ENCODE peak calls at places on chromosomes 13 and 19, in ten cellular contexts. R is hepatic stellate cell; B is activated CD4-positive, alpha-beta T cell treated with anti-CD3 and anti-CD28 coated beads, Interleukin-2, amount 10 ng/mL, durations not matched to agents 7 days and 5 days; E is glomerular endothelial cell; I is activated naive CD4-positive, alpha-beta T cell treated with anti-CD3 and anti-CD28 coated beads for 36 hours; O is activated T-helper 9 cell treated with anti-CD3 and anti-CD28 coated beads, Interleukin-2, amount 50 U/mL, for 16 hours; U is CD8-positive, alpha-beta memory T cell; T is naive thymus-derived CD8-positive, alpha-beta T cell; Z is neural crest cell; K is stimulated activated CD4-positive, alpha-beta T cell treated with anti-CD3 and anti-CD28 coated beads, Interleukin-15, amount 100 ng/mL, for 1 hour. J is an unnamed sample.

GRCh38 chr19:35362261-35363000 is 4.2 kb downstream of the FFAR3 start:
- DNase-seq in E (no peak), O (no peak), K (no peak), T (no peak), B (no peak), Z (no peak), R (no peak), I (no peak), U (no peak), J (no peak)

GRCh38 chr13:104477256-104477655 is 1411.0 kb upstream of the SLC10A2 start:
- DNase-seq in O (no peak), K (no peak), E (no peak), T (no peak), R (no peak), Z (no peak), U (no peak), I (no peak), B (no peak), J (no peak)

GRCh38 chr19:48443262-48443661 is 2.5 kb upstream of the GRWD1 start:
- DNase-seq in K (no peak), R (no peak), T (peak), U (no peak), Z (no peak), B (no peak), O (no peak), E (no peak), I (no peak), J (no peak)

GRCh38 chr19:49677901-49678674 is 1.0 kb downstream of the PRMT1 start:
- DNase-seq in T (peak), O (peak), Z (peak), U (peak), R (peak), I (peak), K (peak), B (peak), E (no peak), J (peak)

GRCh38 chr13:66219493-66219892 is 1010.6 kb downstream of the PCDH9 start:
- DNase-seq in K (no peak), T (no peak), O (no peak), R (no peak), E (no peak), I (no peak), Z (no peak), B (no peak), U (no peak), J (no peak)

GRCh38 chr19:55484571-55485438 is at the start of gene NAT14:
- DNase-seq in T (peak), R (peak), I (peak), O (peak), Z (peak), U (peak), K (peak), E (no peak), B (peak), J (peak)

GRCh38 chr19:56125806-56126590 is 4.9 kb upstream of the ZNF787 start:
- DNase-seq in I (no peak), U (no peak), O (no peak), R (no peak), B (no peak), E (no peak), Z (no peak), K (no peak), T (no peak), J (no peak)

GRCh38 chr13:43261018-43261417 is 237.6 kb downstream of the DNAJC15 start:
- DNase-seq in B (no peak), O (no peak), I (no peak), E (no peak), K (no peak), R (peak), T (no peak), Z (no peak), U (no peak), J (peak)

GRCh38 chr19:485583-486236 is 10.6 kb upstream of the MADCAM1 start:
- DNase-seq in R (no peak), T (no peak), E (no peak), Z (peak), B (no peak), O (no peak), I (no peak), K (no peak), U (no peak), J (no peak)

GRCh38 chr13:52842440-52842839 is 6.0 kb downstream of the PCDH8 start:
- DNase-seq in R (no peak), B (no peak), Z (no peak), U (no peak), I (no peak), T (no peak), K (no peak), O (no peak), E (no peak), J (no peak)

GRCh38 chr19:40084948-40085347 is 5.8 kb downstream of the ZNF780A start:
- DNase-seq in B (no peak), R (no peak), E (no peak), K (no peak), O (no peak), U (no peak), T (no peak), Z (no peak), I (no peak), J (peak)

GRCh38 chr19:40744554-40745401 is 5.5 kb downstream of the ACTMAP start:
- DNase-seq in E (no peak), Z (no peak), O (no peak), I (peak), B (peak), R (peak), T (peak), K (peak), U (peak), J (no peak)

GRCh38 chr13:102978168-102978567 is 88.0 kb downstream of the SLC10A2 start:
- DNase-seq in O (no peak), R (no peak), Z (no peak), K (no peak), U (no peak), E (no peak), B (no peak), I (no peak), T (no peak), J (no peak)

GRCh38 chr19:45177817-45178261 is at the start of gene TRAPPC6A:
- DNase-seq in E (no peak), Z (no peak), B (no peak), I (no peak), O (peak), K (no peak), T (no peak), R (peak), U (no peak), J (peak)

GRCh38 chr13:36329355-36329754 is 16.8 kb downstream of the SPART start:
- DNase-seq in B (no peak), K (no peak), O (no peak), T (no peak), E (no peak), I (no peak), U (no peak), R (no peak), Z (no peak), J (no peak)

GRCh38 chr19:37413243-37414084 is 42.6 kb downstream of the ZNF527 start:
- DNase-seq in E (no peak), U (no peak), K (no peak), T (no peak), I (no peak), O (no peak), B (no peak), R (no peak), Z (no peak), J (no peak)

GRCh38 chr19:42279902-42280760 is 11.1 kb downstream of the CIC start:
- DNase-seq in O (peak), T (peak), I (peak), B (peak), R (peak), Z (peak), K (peak), U (peak), E (no peak), J (peak)

GRCh38 chr19:45321848-45322247 is 827 bp downstream of the CKM start:
- DNase-seq in E (no peak), I (no peak), T (no peak), O (no peak), U (no peak), B (no peak), R (no peak), K (no peak), Z (no peak), J (no peak)

GRCh38 chr19:11052391-11052790 is 36.9 kb upstream of the LDLR start:
- DNase-seq in Z (no peak), R (no peak), T (no peak), I (no peak), K (no peak), O (no peak), B (no peak), E (no peak), U (no peak), J (no peak)